ENCODE peak calls at places on chromosomes 16 and 17, in six cellular contexts. E, K, J, I, A and R are unnamed samples.

GRCh38 chr16:67499159-67499558 is 15.8 kb upstream of the AGRP start:
- DNase-seq in I (no peak), A (no peak), J (no peak), E (peak), K (no peak), R (no peak)

GRCh38 chr17:15261818-15262290 is 3.3 kb downstream of the PMP22 start:
- DNase-seq in K (peak), A (no peak), E (no peak), I (peak), J (no peak), R (peak)

GRCh38 chr17:915416-916201 is 64.0 kb downstream of the NXN start:
- DNase-seq in I (no peak), E (no peak), K (no peak), A (no peak), J (no peak), R (no peak)

GRCh38 chr16:74455213-74455612 is 33.9 kb upstream of the CLEC18B start:
- DNase-seq in J (no peak), K (no peak), E (peak), A (no peak), I (no peak), R (peak)

GRCh38 chr16:83137326-83137770 is 510.6 kb downstream of the CDH13 start:
- DNase-seq in A (no peak), E (peak), K (no peak), I (no peak), J (peak), R (peak)

GRCh38 chr16:66601471-66601870 is 3.0 kb upstream of the CMTM3 start:
- DNase-seq in E (no peak), A (no peak), J (no peak), K (no peak), I (no peak), R (no peak)

GRCh38 chr16:27245276-27246231 is 23.0 kb downstream of the NSMCE1 start:
- DNase-seq in E (peak), A (no peak), I (no peak), K (peak), J (no peak), R (peak)

GRCh38 chr16:24728891-24729242 is 584 bp upstream of the TNRC6A start:
- DNase-seq in J (no peak), I (no peak), A (no peak), K (no peak), E (no peak), R (no peak)

GRCh38 chr17:40596261-40596919 is 31.1 kb upstream of the CCR7 start:
- DNase-seq in A (no peak), E (peak), K (no peak), J (no peak), I (peak), R (no peak)

DNA sequence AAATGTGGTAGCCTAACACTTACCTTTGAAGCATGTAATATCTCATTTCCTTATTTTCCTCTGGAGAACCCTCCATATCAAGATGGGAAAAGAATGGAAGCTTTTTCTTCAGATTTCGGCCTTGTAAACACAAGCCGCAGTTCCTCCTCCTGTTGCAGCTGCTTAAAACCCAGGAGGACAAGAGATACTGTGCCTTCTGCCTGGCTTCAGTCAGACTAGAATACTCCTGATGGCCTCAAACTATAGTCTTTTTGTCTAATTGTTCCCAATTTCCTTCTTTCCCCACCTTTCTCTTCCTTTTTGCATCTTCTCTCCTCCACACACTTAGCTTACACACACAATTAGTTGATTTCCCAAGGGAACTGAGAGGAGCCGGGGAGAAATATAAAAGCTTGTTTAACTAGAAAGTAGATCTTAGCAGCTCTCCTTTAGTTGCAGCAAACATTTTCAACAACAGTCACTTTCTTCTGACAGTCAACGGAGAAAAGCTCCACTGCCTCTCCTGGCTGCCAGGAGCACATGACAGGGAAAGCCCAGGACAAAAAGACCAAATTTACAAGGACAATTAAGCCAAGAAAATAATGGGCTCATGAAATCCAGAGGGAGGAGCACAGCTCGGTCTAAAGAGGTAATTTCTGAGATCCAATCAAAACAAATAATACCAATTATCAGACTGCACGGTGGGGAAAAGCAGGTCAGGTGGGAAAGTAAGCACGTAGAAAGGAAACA is 76.4 kb upstream of the C17orf78 start:
- DNase-seq in K (no peak), I (peak), E (no peak), J (peak), A (no peak), R (peak)
- H2BK15ac ChIP-seq in K (no peak), I (no peak), E (no peak), J (no peak), A (no peak), R (no peak)

DNA sequence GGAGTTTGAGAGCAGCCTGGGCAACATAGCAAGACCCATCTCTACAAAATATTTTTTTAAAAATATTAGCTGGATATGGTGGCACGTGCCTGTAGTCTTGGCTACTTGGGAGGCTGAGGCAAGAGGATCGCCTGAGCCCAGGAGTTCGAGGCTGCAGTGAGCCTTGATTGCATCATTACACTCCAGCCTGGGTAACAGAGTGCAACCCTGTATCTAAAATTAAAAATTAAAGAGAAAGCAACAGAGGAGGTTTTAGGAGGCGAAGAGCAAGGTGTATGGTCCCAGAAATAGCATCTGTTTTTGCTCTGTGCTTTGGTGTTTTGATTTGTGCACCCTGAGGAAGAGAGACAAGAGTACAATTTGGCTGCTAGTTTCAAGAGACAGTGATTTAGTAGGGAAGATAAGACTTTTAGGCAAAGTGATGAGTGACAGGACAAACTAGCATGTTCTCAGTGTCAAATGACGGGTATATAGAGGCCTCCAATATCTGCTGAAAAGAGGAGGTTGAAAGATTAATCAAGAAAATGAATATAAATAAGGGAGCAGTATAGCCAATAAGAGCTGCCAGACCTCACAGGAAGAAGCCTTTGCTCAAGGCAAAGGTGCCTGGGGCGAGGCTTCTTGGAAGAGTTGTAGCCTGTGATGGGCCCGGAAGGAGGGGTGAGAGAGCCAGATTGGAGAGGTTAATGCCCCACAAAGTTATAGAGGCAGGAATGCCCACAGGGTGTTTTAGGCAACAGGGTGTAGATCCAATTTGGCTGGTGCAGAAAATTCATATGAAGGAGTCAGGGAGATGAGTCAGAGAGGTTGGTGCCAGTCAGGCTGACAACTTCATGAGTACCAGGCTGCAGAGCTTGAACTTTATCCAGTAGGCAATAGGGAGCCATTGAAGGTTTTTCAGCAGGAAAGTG is 11.4 kb downstream of the HLF start:
- DNase-seq in A (no peak), I (no peak), J (no peak), E (no peak), K (no peak), R (no peak)
- H3K23ac ChIP-seq in A (no peak), I (no peak), J (no peak), E (no peak), K (no peak), R (no peak)

GRCh38 chr17:13281626-13282025 is 263.8 kb upstream of the ELAC2 start:
- DNase-seq in E (no peak), J (no peak), A (no peak), I (no peak), K (no peak), R (no peak)
- H2BK15ac ChIP-seq in E (no peak), J (no peak), A (no peak), I (no peak), K (no peak), R (no peak)

GRCh38 chr17:61668486-61668885 is 77.5 kb upstream of the NACA2 start:
- DNase-seq in I (no peak), J (no peak), A (no peak), K (no peak), E (no peak), R (no peak)
- H3K23ac ChIP-seq in I (no peak), J (no peak), A (no peak), K (no peak), E (no peak), R (no peak)